ENCODE peak calls at places on chromosomes 12 and 14, in eight cellular contexts. O is psoas muscle, G is NCI-H146, N is cardiac fibroblast, D is AG04450, T is ACHN, J is activated gamma-delta T cell treated with Interleukin-2 at 50 U/mL for 16 hours, I is hepatocyte. A is an unnamed sample.

GRCh38 chr14:51079085-51079484 is 15.8 kb downstream of the TRIM9 start:
- DNase-seq in O (no peak), N (no peak), I (no peak), J (no peak), D (no peak), T (no peak), G (no peak), A (no peak)

GRCh38 chr14:51735851-51736250 is 84.1 kb downstream of the FRMD6 start:
- DNase-seq in O (no peak), N (peak), D (no peak), G (no peak), I (no peak), J (no peak), T (no peak), A (no peak)

GRCh38 chr12:28242129-28242887 is 52.1 kb downstream of the CCDC91 start:
- DNase-seq in D (no peak), O (no peak), T (no peak), J (no peak), N (no peak), G (no peak), I (no peak), A (peak)

GRCh38 chr12:39807043-39807442 is 187.4 kb upstream of the ABCD2 start:
- DNase-seq in I (no peak), T (peak), G (no peak), N (peak), D (no peak), J (no peak), O (no peak), A (no peak)

GRCh38 chr14:88189840-88190191 is 133.3 kb downstream of the KCNK10 start:
- DNase-seq in T (no peak), I (peak), J (no peak), G (no peak), N (no peak), D (no peak), O (no peak), A (no peak)

GRCh38 chr12:49548822-49549648 is 10.2 kb downstream of the KCNH3 start:
- DNase-seq in G (no peak), I (peak), D (no peak), O (no peak), J (peak), N (peak), T (no peak), A (peak)

GRCh38 chr12:124466200-124467128 is 100.9 kb downstream of the NCOR2 start:
- DNase-seq in J (peak), D (no peak), T (no peak), N (peak), O (peak), G (no peak), I (no peak), A (no peak)

GRCh38 chr14:54715244-54715643 is 148.3 kb downstream of the SAMD4A start:
- DNase-seq in O (no peak), G (no peak), N (peak), I (no peak), J (no peak), D (no peak), T (peak), A (no peak)

GRCh38 chr12:19312637-19313036 is 126.7 kb upstream of the AEBP2 start:
- DNase-seq in J (no peak), O (no peak), I (no peak), T (no peak), D (no peak), N (no peak), G (no peak), A (no peak)

GRCh38 chr14:64698899-64699298 is 5.3 kb upstream of the PLEKHG3 start:
- DNase-seq in D (no peak), J (no peak), I (peak), O (no peak), G (no peak), N (no peak), T (no peak), A (no peak)

GRCh38 chr12:67220065-67220464 is 49.1 kb upstream of the CAND1 start:
- DNase-seq in J (no peak), I (peak), D (no peak), N (peak), O (no peak), G (peak), T (peak), A (no peak)

GRCh38 chr12:103840399-103840880 is 594 bp downstream of the NT5DC3 start:
- DNase-seq in O (peak), I (no peak), J (no peak), N (peak), D (no peak), G (peak), T (peak), A (no peak)

GRCh38 chr12:724194-724855 is 28.1 kb upstream of the WNK1 start:
- DNase-seq in I (no peak), O (no peak), G (peak), N (peak), D (no peak), J (peak), T (no peak), A (no peak)

GRCh38 chr14:104595911-104596450 is 8.6 kb downstream of the TMEM179 start:
- DNase-seq in D (no peak), J (no peak), O (peak), G (no peak), N (no peak), T (no peak), I (no peak), A (no peak)

GRCh38 chr14:67666733-67667132 is 7.7 kb downstream of the VTI1B start:
- DNase-seq in O (no peak), N (no peak), J (no peak), I (no peak), G (no peak), T (no peak), D (no peak), A (no peak)

GRCh38 chr12:93541578-93542217 is 30.8 kb upstream of the SOCS2 start:
- DNase-seq in G (no peak), T (no peak), J (no peak), I (no peak), N (no peak), O (no peak), D (no peak), A (no peak)

GRCh38 chr12:70444903-70445302 is 78.8 kb downstream of the KCNMB4 start:
- DNase-seq in G (no peak), D (no peak), T (no peak), J (no peak), N (peak), O (no peak), I (peak), A (no peak)

GRCh38 chr14:103594265-103594664 is 31.5 kb downstream of the COA8 start:
- DNase-seq in D (no peak), T (no peak), I (no peak), G (peak), O (no peak), N (peak), J (no peak), A (peak)

GRCh38 chr12:120470150-120470817 is 736 bp upstream of the SRSF9 start:
- DNase-seq in D (no peak), J (no peak), O (no peak), G (peak), T (peak), I (peak), N (peak), A (no peak)

GRCh38 chr14:105498430-105499255 is 7.6 kb downstream of the TEDC1 start:
- DNase-seq in D (no peak), O (no peak), J (no peak), N (no peak), G (no peak), T (no peak), I (no peak), A (no peak)

GRCh38 chr12:54509660-54510059 is 12.1 kb downstream of the NCKAP1L start:
- DNase-seq in T (no peak), G (no peak), I (no peak), D (no peak), N (no peak), J (no peak), O (no peak), A (no peak)

GRCh38 chr14:24425704-24426103 is 3.8 kb downstream of the CBLN3 start:
- DNase-seq in I (peak), O (no peak), D (no peak), T (no peak), N (peak), J (no peak), G (peak), A (no peak)

GRCh38 chr12:58916891-58917570 is 3.3 kb downstream of the LRIG3 start:
- DNase-seq in O (no peak), J (no peak), I (peak), G (peak), D (no peak), T (peak), N (peak), A (no peak)

GRCh38 chr14:83425138-83425537 is 1891.5 kb upstream of the SEL1L start:
- DNase-seq in N (peak), D (no peak), T (no peak), G (no peak), J (no peak), I (no peak), O (no peak), A (no peak)

GRCh38 chr12:96047151-96047620 is 11.8 kb upstream of the LTA4H start:
- DNase-seq in G (no peak), D (no peak), J (no peak), O (no peak), N (no peak), T (no peak), I (no peak), A (no peak)

GRCh38 chr14:96565811-96566210 is 63.6 kb downstream of the PAPOLA start:
- DNase-seq in J (no peak), I (no peak), D (no peak), N (no peak), T (no peak), O (no peak), G (no peak), A (no peak)

GRCh38 chr12:19772776-19773175 is 333.5 kb downstream of the AEBP2 start:
- DNase-seq in N (no peak), J (no peak), D (no peak), I (no peak), T (no peak), O (no peak), G (no peak), A (no peak)

GRCh38 chr12:69252033-69252432 is 12.7 kb downstream of the CPSF6 start:
- DNase-seq in O (no peak), I (no peak), J (no peak), D (no peak), G (no peak), T (no peak), N (no peak), A (no peak)

GRCh38 chr12:91703884-91704283 is 441.8 kb downstream of the BTG1 start:
- DNase-seq in G (no peak), N (no peak), T (no peak), D (no peak), I (no peak), O (no peak), J (no peak), A (no peak)

GRCh38 chr12:82966160-82966559 is 279.5 kb downstream of the TMTC2 start:
- DNase-seq in N (peak), I (no peak), D (no peak), J (no peak), G (no peak), O (no peak), T (no peak), A (no peak)

A was measured in retina.